ENCODE peak calls at places on chromosomes 12 and 14, in four cellular contexts. One of them, this sample, is unnamed.

GRCh38 chr12:15662303-15662980 is 126.7 kb downstream of the EPS8 start:
- DNase-seq in EH: peak; percentile 93
- DNase-seq in hypothalamus: no peak
- DNase-seq in kidney glomerular epithelial cell: peak; percentile 90
- DNase-seq in this sample: no peak

GRCh38 chr14:73752297-73752992 is 38.3 kb upstream of the PNMA1 start:
- DNase-seq in kidney glomerular epithelial cell: no peak
- DNase-seq in hypothalamus: peak; percentile 23
- DNase-seq in EH: peak; percentile 93
- DNase-seq in this sample: peak; percentile 72

GRCh38 chr12:81141220-81141619 is 63.3 kb downstream of the ACSS3 start:
- DNase-seq in hypothalamus: no peak
- DNase-seq in kidney glomerular epithelial cell: no peak
- DNase-seq in EH: no peak
- DNase-seq in this sample: no peak

GRCh38 chr12:114747156-114747555 is 63.2 kb upstream of the TBX3 start:
- DNase-seq in kidney glomerular epithelial cell: no peak
- DNase-seq in EH: no peak
- DNase-seq in hypothalamus: no peak
- DNase-seq in this sample: no peak

GRCh38 chr14:24368562-24369252 is 723 bp downstream of the NFATC4 start:
- DNase-seq in kidney glomerular epithelial cell: no peak
- DNase-seq in EH: peak; percentile 83
- DNase-seq in hypothalamus: peak; percentile 61
- DNase-seq in this sample: peak; percentile 70

GRCh38 chr12:65943388-65944137 is 119.3 kb downstream of the HMGA2 start:
- DNase-seq in kidney glomerular epithelial cell: no peak
- DNase-seq in hypothalamus: no peak
- DNase-seq in EH: peak; percentile 90
- DNase-seq in this sample: no peak

GRCh38 chr14:69695664-69696527 is 71.0 kb upstream of the SRSF5 start:
- DNase-seq in hypothalamus: peak; percentile 38
- DNase-seq in kidney glomerular epithelial cell: no peak
- DNase-seq in EH: peak; percentile 49
- DNase-seq in this sample: no peak

GRCh38 chr12:19236656-19237055 is 107.1 kb downstream of the PLEKHA5 start:
- DNase-seq in EH: peak; percentile 73
- DNase-seq in kidney glomerular epithelial cell: no peak
- DNase-seq in hypothalamus: no peak
- DNase-seq in this sample: no peak

GRCh38 chr12:76922821-76923315 is 44.0 kb upstream of the CSRP2 start:
- DNase-seq in hypothalamus: no peak
- DNase-seq in EH: peak; percentile 15
- DNase-seq in kidney glomerular epithelial cell: no peak
- DNase-seq in this sample: no peak

GRCh38 chr14:65496178-65496993 is 83.9 kb downstream of the FUT8 start:
- DNase-seq in kidney glomerular epithelial cell: no peak
- DNase-seq in hypothalamus: no peak
- DNase-seq in EH: peak; percentile 44
- DNase-seq in this sample: no peak

This sample was measured in upper lobe of right lung.